ENCODE peak calls at places on chromosome 4, in six cellular contexts. One of them, this sample, is unnamed.
A peak's percentile ranks its signal among the peaks of the same experiment; 100 is the strongest.

GRCh38 chr4:78610546-78611214 is 59.1 kb downstream of the ANXA3 start:
- DNase-seq in GM10248: no peak
- DNase-seq in fibroblast of lung: peak; percentile 67
- DNase-seq in brain microvascular endothelial cell: no peak
- DNase-seq in tibial nerve: no peak
- DNase-seq in GM12865: no peak
- DNase-seq in this sample: no peak

GRCh38 chr4:47383829-47384427 is 79.6 kb downstream of the COMMD8 start:
- DNase-seq in fibroblast of lung: peak; percentile 38
- DNase-seq in GM12865: peak; percentile 23
- DNase-seq in tibial nerve: no peak
- DNase-seq in GM10248: peak; percentile 22
- DNase-seq in brain microvascular endothelial cell: no peak
- DNase-seq in this sample: no peak

GRCh38 chr4:126458993-126459392 is 1144.2 kb downstream of the FAT4 start:
- DNase-seq in GM10248: no peak
- DNase-seq in GM12865: no peak
- DNase-seq in fibroblast of lung: peak; percentile 8
- DNase-seq in tibial nerve: no peak
- DNase-seq in brain microvascular endothelial cell: no peak
- DNase-seq in this sample: no peak

GRCh38 chr4:61152433-61152832 is 47.7 kb upstream of the ADGRL3 start:
- DNase-seq in GM10248: no peak
- DNase-seq in GM12865: no peak
- DNase-seq in brain microvascular endothelial cell: no peak
- DNase-seq in tibial nerve: no peak
- DNase-seq in fibroblast of lung: no peak
- DNase-seq in this sample: no peak

GRCh38 chr4:600850-601515 is 24.4 kb upstream of the PDE6B start:
- DNase-seq in fibroblast of lung: no peak
- DNase-seq in GM10248: no peak
- DNase-seq in tibial nerve: no peak
- DNase-seq in brain microvascular endothelial cell: no peak
- DNase-seq in GM12865: no peak
- DNase-seq in this sample: no peak

GRCh38 chr4:178347091-178347490 is 904.9 kb upstream of the AGA start:
- DNase-seq in tibial nerve: no peak
- DNase-seq in fibroblast of lung: no peak
- DNase-seq in GM10248: no peak
- DNase-seq in brain microvascular endothelial cell: no peak
- DNase-seq in GM12865: no peak
- DNase-seq in this sample: no peak

GRCh38 chr4:41375561-41375960 is 118.8 kb downstream of the UCHL1 start:
- DNase-seq in GM10248: no peak
- DNase-seq in tibial nerve: no peak
- DNase-seq in fibroblast of lung: no peak
- DNase-seq in brain microvascular endothelial cell: no peak
- DNase-seq in GM12865: no peak
- DNase-seq in this sample: no peak

GRCh38 chr4:110815950-110816349 is 193.1 kb upstream of the PITX2 start:
- DNase-seq in fibroblast of lung: no peak
- DNase-seq in GM10248: no peak
- DNase-seq in GM12865: no peak
- DNase-seq in tibial nerve: no peak
- DNase-seq in brain microvascular endothelial cell: no peak
- DNase-seq in this sample: no peak

GRCh38 chr4:61723492-61723891 is 523.4 kb downstream of the ADGRL3 start:
- DNase-seq in GM10248: no peak
- DNase-seq in GM12865: no peak
- DNase-seq in fibroblast of lung: no peak
- DNase-seq in brain microvascular endothelial cell: no peak
- DNase-seq in tibial nerve: no peak
- DNase-seq in this sample: no peak

GRCh38 chr4:6104541-6105130 is 86.4 kb upstream of the C4orf50 start:
- DNase-seq in brain microvascular endothelial cell: no peak
- DNase-seq in GM10248: no peak
- DNase-seq in fibroblast of lung: no peak
- DNase-seq in tibial nerve: no peak
- DNase-seq in GM12865: no peak
- DNase-seq in this sample: no peak

DNA sequence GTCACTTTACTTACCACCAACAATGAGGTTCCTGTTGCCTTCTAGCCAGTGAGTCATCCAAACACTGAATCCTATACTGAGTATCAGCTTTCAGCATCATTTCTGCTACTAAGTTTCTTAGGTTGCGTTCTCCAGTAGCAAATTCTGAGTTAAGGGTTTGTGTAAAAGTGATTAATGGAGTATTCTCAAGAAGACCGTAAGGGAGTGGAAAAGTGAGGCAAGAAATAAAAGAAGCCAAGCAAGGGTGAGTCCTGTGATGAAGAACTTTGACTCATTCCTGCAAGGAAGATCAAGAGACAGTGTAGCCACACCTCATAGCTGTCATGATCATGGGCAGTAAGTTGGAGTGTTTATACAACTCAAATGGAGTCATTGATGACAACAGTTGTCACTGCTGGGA is 446.2 kb downstream of the RAPGEF2 start:
- DNase-seq in GM10248: no peak
- DNase-seq in tibial nerve: no peak
- DNase-seq in fibroblast of lung: peak; percentile 74
- DNase-seq in GM12865: no peak
- DNase-seq in brain microvascular endothelial cell: peak; percentile 7
- DNase-seq in this sample: no peak
- TF ChIP-seq CTCF in GM10248: no peak
- TF ChIP-seq CTCF in tibial nerve: no peak
- TF ChIP-seq CTCF in fibroblast of lung: no peak
- TF ChIP-seq CTCF in GM12865: no peak
- TF ChIP-seq CTCF in brain microvascular endothelial cell: no peak
- TF ChIP-seq CTCF in this sample: no peak

GRCh38 chr4:170623899-170624298 is 534.1 kb upstream of the AADAT start:
- DNase-seq in GM12865: no peak
- DNase-seq in brain microvascular endothelial cell: no peak
- DNase-seq in fibroblast of lung: no peak
- DNase-seq in tibial nerve: no peak
- DNase-seq in GM10248: no peak
- DNase-seq in this sample: no peak
- TF ChIP-seq CTCF in GM12865: no peak
- TF ChIP-seq CTCF in brain microvascular endothelial cell: no peak
- TF ChIP-seq CTCF in fibroblast of lung: no peak
- TF ChIP-seq CTCF in tibial nerve: no peak
- TF ChIP-seq CTCF in GM10248: no peak
- TF ChIP-seq CTCF in this sample: no peak

GRCh38 chr4:132227349-132228165 is 921.5 kb upstream of the PCDH10 start:
- DNase-seq in GM10248: no peak
- DNase-seq in brain microvascular endothelial cell: peak; percentile 9
- DNase-seq in tibial nerve: no peak
- DNase-seq in fibroblast of lung: peak; percentile 43
- DNase-seq in GM12865: peak; percentile 35
- DNase-seq in this sample: peak; percentile 32
- TF ChIP-seq CTCF in GM10248: peak; percentile 58
- TF ChIP-seq CTCF in brain microvascular endothelial cell: peak; percentile 62
- TF ChIP-seq CTCF in tibial nerve: peak; percentile 24
- TF ChIP-seq CTCF in fibroblast of lung: peak; percentile 53
- TF ChIP-seq CTCF in GM12865: peak; percentile 44
- TF ChIP-seq CTCF in this sample: peak; percentile 34

GRCh38 chr4:93373893-93374860 is 454.4 kb upstream of the ATOH1 start:
- DNase-seq in GM10248: no peak
- DNase-seq in tibial nerve: no peak
- DNase-seq in brain microvascular endothelial cell: no peak
- DNase-seq in fibroblast of lung: peak; percentile 14
- DNase-seq in GM12865: no peak
- DNase-seq in this sample: no peak

GRCh38 chr4:93370256-93370655 is 458.3 kb upstream of the ATOH1 start:
- DNase-seq in GM12865: no peak
- DNase-seq in tibial nerve: no peak
- DNase-seq in brain microvascular endothelial cell: no peak
- DNase-seq in fibroblast of lung: no peak
- DNase-seq in GM10248: no peak
- DNase-seq in this sample: no peak

DNA sequence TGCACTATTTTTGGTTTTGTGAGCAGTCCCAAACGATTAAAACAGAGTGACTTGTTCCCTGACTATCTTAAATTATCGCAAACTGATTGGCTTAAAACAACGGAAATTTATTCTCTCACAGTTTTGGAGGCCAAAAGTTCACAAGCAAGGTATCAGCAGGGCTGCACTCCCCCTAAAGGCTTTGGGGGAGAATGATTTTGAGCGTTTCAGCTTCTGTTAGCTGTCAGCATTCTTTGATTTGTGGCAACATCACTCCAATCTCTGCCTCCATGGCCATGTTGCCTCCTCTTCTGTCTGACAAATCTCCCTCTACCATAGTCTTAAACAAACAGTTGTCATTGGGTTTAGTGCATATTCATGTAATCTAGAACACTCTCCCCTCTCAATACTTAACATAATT is 459.6 kb upstream of the ATOH1 start:
- DNase-seq in brain microvascular endothelial cell: no peak
- DNase-seq in GM10248: no peak
- DNase-seq in GM12865: no peak
- DNase-seq in fibroblast of lung: no peak
- DNase-seq in tibial nerve: no peak
- DNase-seq in this sample: no peak
- TF ChIP-seq CTCF in brain microvascular endothelial cell: no peak
- TF ChIP-seq CTCF in GM10248: no peak
- TF ChIP-seq CTCF in GM12865: no peak
- TF ChIP-seq CTCF in fibroblast of lung: no peak
- TF ChIP-seq CTCF in tibial nerve: no peak
- TF ChIP-seq CTCF in this sample: no peak

GRCh38 chr4:121739575-121739974 is 25.4 kb downstream of the SMIM43 start:
- DNase-seq in GM12865: no peak
- DNase-seq in fibroblast of lung: no peak
- DNase-seq in brain microvascular endothelial cell: no peak
- DNase-seq in GM10248: no peak
- DNase-seq in tibial nerve: no peak
- DNase-seq in this sample: no peak

GRCh38 chr4:121733942-121734341 is 31.0 kb downstream of the SMIM43 start:
- DNase-seq in fibroblast of lung: no peak
- DNase-seq in GM10248: no peak
- DNase-seq in tibial nerve: no peak
- DNase-seq in brain microvascular endothelial cell: no peak
- DNase-seq in GM12865: no peak
- DNase-seq in this sample: no peak

GRCh38 chr4:121734576-121734975 is 30.4 kb downstream of the SMIM43 start:
- DNase-seq in GM12865: no peak
- DNase-seq in brain microvascular endothelial cell: no peak
- DNase-seq in GM10248: no peak
- DNase-seq in tibial nerve: no peak
- DNase-seq in fibroblast of lung: no peak
- DNase-seq in this sample: no peak

GRCh38 chr4:121738780-121739547 is 26.0 kb downstream of the SMIM43 start:
- DNase-seq in fibroblast of lung: peak; percentile 79
- DNase-seq in GM10248: no peak
- DNase-seq in brain microvascular endothelial cell: no peak
- DNase-seq in tibial nerve: no peak
- DNase-seq in GM12865: no peak
- DNase-seq in this sample: no peak

GRCh38 chr4:121736735-121737351 is 28.1 kb downstream of the SMIM43 start:
- DNase-seq in fibroblast of lung: peak; percentile 56
- DNase-seq in GM12865: peak; percentile 50
- DNase-seq in tibial nerve: no peak
- DNase-seq in brain microvascular endothelial cell: peak; percentile 64
- DNase-seq in GM10248: peak; percentile 26
- DNase-seq in this sample: peak; percentile 39
- TF ChIP-seq CTCF in fibroblast of lung: peak; percentile 76
- TF ChIP-seq CTCF in GM12865: peak; percentile 40
- TF ChIP-seq CTCF in tibial nerve: peak; percentile 55
- TF ChIP-seq CTCF in brain microvascular endothelial cell: peak; percentile 66
- TF ChIP-seq CTCF in GM10248: peak; percentile 9
- TF ChIP-seq CTCF in this sample: peak; percentile 68

This sample was measured in mesothelial cell of epicardium.